ENCODE peak calls at places on chromosomes 3 and 15, in eight cellular contexts. N is colonic mucosa, B is body of pancreas, P is tibial artery, V is A549, H is neuronal stem cell, R is cardiac muscle cell, G is uterus. K is an unnamed sample. For H3K4me1, the result is how much of the 10 kb centered on the place peaks cover.

GRCh38 chr3:172519740-172520139 is 3.5 kb downstream of the TNFSF10 start:
- DNase-seq in N (no peak), B (no peak), P (no peak), V (no peak), H (no peak), R (no peak), G (no peak), K (no peak)

GRCh38 chr3:171757377-171758034 is 52.8 kb downstream of the PLD1 start:
- DNase-seq in N (no peak), B (no peak), P (no peak), V (no peak), H (no peak), R (no peak), G (no peak), K (no peak)

GRCh38 chr3:53166781-53167291 is 5.8 kb downstream of the PRKCD start:
- DNase-seq in N (no peak), B (no peak), P (peak), V (no peak), H (no peak), R (peak), G (peak), K (no peak)

GRCh38 chr15:95840004-95840403 is 490.5 kb upstream of the NR2F2 start:
- DNase-seq in N (no peak), B (no peak), P (peak), V (no peak), H (no peak), R (peak), G (peak), K (no peak)

GRCh38 chr3:94069242-94069813 is 6.5 kb downstream of the NSUN3 start:
- DNase-seq in N (no peak), B (no peak), P (no peak), V (peak), H (no peak), R (peak), G (no peak), K (no peak)

GRCh38 chr3:111045564-111045963 is 26.1 kb upstream of the NECTIN3 start:
- DNase-seq in N (no peak), B (no peak), P (no peak), V (no peak), H (no peak), R (peak), G (no peak), K (no peak)

GRCh38 chr15:23855947-23856346 is 168.8 kb upstream of the NDN start:
- DNase-seq in N (no peak), B (no peak), P (no peak), V (no peak), H (no peak), R (no peak), G (no peak), K (no peak)

GRCh38 chr15:56996746-56997470 is 78.5 kb downstream of the TCF12 start:
- DNase-seq in N (no peak), B (no peak), P (no peak), V (no peak), H (no peak), R (peak), G (no peak), K (no peak)

GRCh38 chr3:11204697-11205397 is 50.6 kb downstream of the HRH1 start:
- DNase-seq in N (no peak), B (no peak), P (peak), V (no peak), H (no peak), R (no peak), G (no peak), K (no peak)

GRCh38 chr3:134095005-134095404 is 65.3 kb upstream of the SLCO2A1 start:
- DNase-seq in N (no peak), B (no peak), P (no peak), V (no peak), H (no peak), R (no peak), G (no peak), K (no peak)

GRCh38 chr3:79167651-79168416 is 600.0 kb downstream of the ROBO1 start:
- DNase-seq in N (no peak), B (no peak), P (no peak), V (no peak), H (no peak), R (peak), G (no peak), K (no peak)

GRCh38 chr3:134260984-134261383 is 10.3 kb upstream of the RYK start:
- DNase-seq in N (no peak), B (no peak), P (no peak), V (no peak), H (no peak), R (no peak), G (no peak), K (no peak)

GRCh38 chr3:195224156-195224979 is 46.6 kb downstream of the XXYLT1 start:
- DNase-seq in N (no peak), B (no peak), P (peak), V (no peak), H (no peak), R (no peak), G (peak), K (peak)

DNA sequence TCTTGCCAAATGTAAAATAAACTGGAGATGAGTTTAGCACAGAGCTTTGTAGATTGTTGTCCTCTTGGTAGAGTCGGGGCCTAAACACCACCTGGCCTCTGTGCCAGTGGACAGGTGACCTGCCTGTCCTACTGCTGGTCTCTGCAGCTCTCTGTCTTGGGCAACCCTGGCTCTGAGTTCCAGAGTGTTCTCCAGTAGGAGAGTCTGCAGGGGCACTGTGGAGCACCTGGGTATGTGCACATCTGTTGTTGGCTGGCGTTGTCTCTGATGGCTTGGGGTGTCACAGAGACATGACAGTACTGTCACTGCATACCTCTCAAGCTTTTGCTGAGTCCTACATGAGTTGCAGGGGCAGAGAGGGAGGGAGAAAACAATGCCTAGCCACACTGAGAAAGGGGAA is 112.6 kb downstream of the IGF1R start:
- DNase-seq in N (no peak), B (no peak), P (no peak), V (no peak), H (no peak), R (no peak), G (no peak), K (no peak)
- H3K4me1 ChIP-seq in N (under half), B (under half), P (half or more), V (half or more), H (under half), R (under half), G (under half), K (half or more)

GRCh38 chr3:33440328-33440577 is at the start of gene UBP1:
- DNase-seq in N (no peak), B (peak), P (no peak), V (no peak), H (no peak), R (no peak), G (no peak), K (no peak)
- H3K4me3 ChIP-seq in N (peak), B (peak), P (peak), V (peak), H (peak), R (peak), G (peak), K (peak)

DNA sequence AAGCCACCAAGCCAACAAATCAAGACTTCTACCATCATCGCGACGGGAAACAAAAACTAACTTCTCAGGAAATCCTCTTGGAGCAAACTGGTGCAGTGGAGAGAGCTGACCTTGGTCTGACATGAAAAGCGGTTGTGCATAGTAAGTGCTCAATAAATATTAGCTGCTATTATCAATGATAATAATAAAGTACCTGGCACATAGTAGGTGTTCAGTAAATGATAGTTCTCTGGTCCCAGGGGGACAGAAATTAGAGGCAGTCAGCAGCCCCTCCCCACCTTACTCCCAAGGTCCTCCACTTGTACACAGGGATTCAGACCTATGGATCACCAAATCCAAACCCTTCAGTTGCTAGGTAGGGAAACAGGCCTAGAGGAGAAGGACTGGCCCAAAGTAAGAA is 6.0 kb upstream of the CSK start:
- DNase-seq in N (no peak), B (no peak), P (no peak), V (no peak), H (no peak), R (no peak), G (no peak), K (no peak)
- H3K4me1 ChIP-seq in N (under half), B (under half), P (under half), V (under half), H (under half), R (under half), G (under half), K (under half)

DNA sequence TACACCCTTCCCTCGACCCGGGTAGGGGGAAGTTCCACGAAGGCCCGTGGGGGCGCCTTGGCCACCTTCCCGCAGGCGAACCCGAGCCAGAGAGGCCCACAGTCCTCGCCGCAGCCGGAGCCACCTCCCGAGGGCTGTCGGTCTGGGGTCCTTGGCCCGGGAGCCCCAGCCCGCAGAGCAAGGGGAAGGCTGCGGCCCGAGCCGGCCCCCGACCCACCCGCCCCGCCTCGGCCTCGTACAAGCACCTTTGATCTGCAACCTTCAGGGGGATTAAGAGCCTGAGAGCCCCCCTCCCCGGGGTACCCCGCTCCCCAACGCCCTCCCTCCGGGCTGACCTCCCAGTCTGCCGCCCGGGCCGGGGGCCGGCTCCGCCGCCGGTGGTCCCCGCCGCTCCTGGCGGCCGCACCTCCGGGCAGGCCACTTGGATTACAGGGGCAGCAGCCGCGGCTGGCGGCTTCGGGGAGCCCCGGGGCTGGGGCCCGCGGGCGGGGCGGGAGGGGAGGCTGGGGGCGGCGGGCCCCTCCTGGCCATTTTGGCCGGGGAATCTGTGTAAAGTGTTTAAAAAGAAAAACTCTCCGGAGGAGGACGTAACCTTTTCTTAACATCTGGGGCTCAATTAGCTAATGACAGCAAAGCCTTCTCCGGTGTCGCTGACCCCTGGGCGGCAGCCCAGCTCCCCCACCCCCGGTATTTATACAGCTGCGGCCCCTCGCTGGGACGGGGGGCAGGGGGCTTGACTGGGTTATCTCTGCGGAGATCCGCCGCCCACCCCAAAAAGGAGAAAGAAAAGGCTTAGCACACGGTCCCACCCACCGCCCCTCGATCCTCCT is 40.2 kb downstream of the EPHB3 start:
- DNase-seq in N (no peak), B (no peak), P (no peak), V (no peak), H (no peak), R (no peak), G (no peak), K (no peak)
- H3K4me3 ChIP-seq in N (no peak), B (no peak), P (peak), V (no peak), H (peak), R (no peak), G (no peak), K (peak)

GRCh38 chr3:184004483-184004882 is 13.2 kb downstream of the ABCC5 start:
- DNase-seq in N (no peak), B (no peak), P (no peak), V (no peak), H (no peak), R (no peak), G (no peak), K (no peak)
- H3K4me1 ChIP-seq in N (under half), B (under half), P (under half), V (under half), H (under half), R (under half), G (under half), K (under half)

GRCh38 chr15:80152180-80152895 is 461 bp upstream of the FAH start:
- DNase-seq in N (peak), B (peak), P (peak), V (peak), H (peak), R (peak), G (peak), K (peak)

GRCh38 chr15:80152896-80153876 is at the start of gene FAH:
- DNase-seq in N (peak), B (peak), P (no peak), V (no peak), H (no peak), R (peak), G (no peak), K (no peak)

GRCh38 chr15:80153900-80154299 is 1.1 kb downstream of the FAH start:
- DNase-seq in N (no peak), B (no peak), P (no peak), V (no peak), H (no peak), R (peak), G (no peak), K (no peak)

GRCh38 chr15:80151148-80151547 is 1.7 kb upstream of the FAH start:
- DNase-seq in N (no peak), B (no peak), P (no peak), V (no peak), H (no peak), R (no peak), G (no peak), K (no peak)

DNA sequence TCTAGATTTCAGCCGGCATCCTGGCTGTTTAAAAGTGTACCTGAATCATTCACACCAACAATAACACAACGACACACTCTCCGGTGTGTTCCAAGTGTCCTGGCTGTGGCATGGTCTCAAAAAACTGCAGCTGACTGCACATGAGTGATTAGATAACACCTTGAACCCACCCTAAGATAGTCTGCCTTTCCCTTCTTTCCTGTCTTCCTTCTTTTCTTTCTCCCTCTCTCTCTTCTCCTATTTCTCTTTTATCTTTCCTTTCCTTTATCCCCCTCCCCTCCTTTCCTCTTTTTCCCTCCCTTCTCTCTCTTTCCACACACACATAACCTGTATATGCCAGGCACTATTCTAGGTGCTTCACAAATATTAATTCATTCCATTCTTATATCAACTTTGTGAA is 1.2 kb upstream of the FAH start:
- DNase-seq in N (no peak), B (no peak), P (no peak), V (no peak), H (no peak), R (no peak), G (no peak), K (no peak)
- H3K4me3 ChIP-seq in N (no peak), B (no peak), P (no peak), V (peak), H (no peak), R (no peak), G (no peak), K (no peak)

GRCh38 chr3:15781131-15781530 is 16.6 kb downstream of the ANKRD28 start:
- DNase-seq in N (no peak), B (no peak), P (no peak), V (no peak), H (no peak), R (no peak), G (no peak), K (no peak)

GRCh38 chr3:15781637-15782402 is 16.0 kb downstream of the ANKRD28 start:
- DNase-seq in N (no peak), B (no peak), P (no peak), V (no peak), H (no peak), R (peak), G (no peak), K (no peak)

GRCh38 chr3:15783361-15783969 is 14.3 kb downstream of the ANKRD28 start:
- DNase-seq in N (no peak), B (no peak), P (no peak), V (no peak), H (no peak), R (peak), G (no peak), K (no peak)

GRCh38 chr3:15779111-15779510 is 18.7 kb downstream of the ANKRD28 start:
- DNase-seq in N (no peak), B (no peak), P (no peak), V (no peak), H (no peak), R (no peak), G (no peak), K (no peak)

DNA sequence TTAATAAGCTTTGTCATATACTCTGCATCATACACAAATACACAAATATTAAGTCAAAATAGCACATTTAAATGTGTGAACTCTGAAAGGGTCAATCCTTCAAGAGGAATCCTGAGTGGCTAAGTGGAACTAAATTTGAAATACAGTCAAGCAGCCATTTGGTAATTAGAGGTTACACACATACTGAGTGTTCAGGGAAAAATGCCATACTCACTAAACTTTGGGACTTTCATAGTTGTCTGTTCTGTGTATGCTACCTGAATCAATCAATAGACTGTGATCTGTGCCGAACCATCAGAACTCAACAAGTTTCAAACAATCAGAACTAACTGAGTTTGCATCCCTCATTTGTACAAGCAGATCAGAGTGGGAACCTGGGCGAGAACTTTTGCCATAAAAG is 15.3 kb downstream of the ANKRD28 start:
- DNase-seq in N (no peak), B (no peak), P (no peak), V (no peak), H (no peak), R (no peak), G (no peak), K (no peak)
- H3K4me1 ChIP-seq in N (under half), B (under half), P (under half), V (half or more), H (under half), R (under half), G (under half), K (under half)

DNA sequence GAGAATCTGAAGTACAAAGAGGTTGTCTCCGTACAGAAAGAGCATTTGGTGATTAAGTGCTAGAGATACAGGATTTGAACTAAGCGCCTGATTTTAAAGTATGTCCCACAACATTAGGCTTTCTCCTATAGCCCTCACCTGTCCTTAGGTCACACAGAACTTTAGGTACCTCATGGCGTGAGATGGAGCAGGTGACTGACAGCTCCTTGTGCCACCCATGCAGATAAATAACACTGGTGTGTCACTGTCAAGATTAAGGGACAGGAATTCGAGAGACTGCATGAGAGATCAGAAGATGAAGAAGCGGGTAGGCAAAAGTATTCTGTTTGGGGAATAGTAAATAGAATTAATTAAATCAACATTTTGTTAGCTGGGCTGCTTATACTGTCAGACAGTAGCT is 1.1 kb downstream of the BLM start:
- DNase-seq in N (no peak), B (no peak), P (no peak), V (no peak), H (no peak), R (no peak), G (no peak), K (no peak)
- H3K4me3 ChIP-seq in N (no peak), B (no peak), P (no peak), V (peak), H (peak), R (no peak), G (no peak), K (no peak)

GRCh38 chr3:66486646-66487045 is 14.2 kb downstream of the LRIG1 start:
- DNase-seq in N (no peak), B (no peak), P (no peak), V (no peak), H (no peak), R (peak), G (no peak), K (no peak)

GRCh38 chr3:66488492-66488891 is 12.3 kb downstream of the LRIG1 start:
- DNase-seq in N (no peak), B (no peak), P (no peak), V (no peak), H (no peak), R (no peak), G (no peak), K (no peak)

GRCh38 chr3:66489115-66489514 is 11.7 kb downstream of the LRIG1 start:
- DNase-seq in N (no peak), B (no peak), P (no peak), V (no peak), H (no peak), R (no peak), G (no peak), K (no peak)

GRCh38 chr3:66486187-66486586 is 14.6 kb downstream of the LRIG1 start:
- DNase-seq in N (no peak), B (no peak), P (no peak), V (no peak), H (no peak), R (no peak), G (no peak), K (no peak)

GRCh38 chr3:66487475-66487874 is 13.3 kb downstream of the LRIG1 start:
- DNase-seq in N (no peak), B (no peak), P (no peak), V (no peak), H (no peak), R (no peak), G (no peak), K (no peak)
- H3K4me1 ChIP-seq in N (under half), B (half or more), P (half or more), V (under half), H (under half), R (half or more), G (under half), K (half or more)